ENCODE peak calls at places on chromosomes 12 and 14, in four cellular contexts. O is neuronal stem cell, E is AG08396, X is OCI-LY7. B is an unnamed sample.

GRCh38 chr12:91885851-91886250 is 259.8 kb downstream of the BTG1 start:
- DNase-seq in O (no peak), X (no peak), E (no peak), B (no peak)

GRCh38 chr12:49358548-49359141 is 8.6 kb upstream of the SPATS2 start:
- DNase-seq in O (peak; percentile 79), X (peak; percentile 86), E (peak; percentile 62), B (no peak)

GRCh38 chr12:124917841-124918621 is 3.6 kb upstream of the UBC start:
- DNase-seq in E (no peak), X (no peak), O (no peak), B (no peak)

GRCh38 chr12:118925407-118926202 is 55.7 kb upstream of the SRRM4 start:
- DNase-seq in O (no peak), X (no peak), E (no peak), B (no peak)

GRCh38 chr12:57430117-57430930 is 519 bp downstream of the R3HDM2 start:
- DNase-seq in E (no peak), O (peak; percentile 31), X (peak; percentile 78), B (no peak)

GRCh38 chr14:103085106-103086091 is 1.4 kb downstream of the LBHD2 start:
- DNase-seq in E (no peak), O (no peak), X (no peak), B (no peak)

GRCh38 chr12:3231399-3231876 is 154.3 kb downstream of the TSPAN9 start:
- DNase-seq in O (peak; percentile 48), X (no peak), E (no peak), B (no peak)

GRCh38 chr14:70005281-70005805 is 126.1 kb downstream of the SMOC1 start:
- DNase-seq in O (no peak), X (no peak), E (no peak), B (no peak)

GRCh38 chr14:104434214-104435076 is 145.1 kb upstream of the C14orf180 start:
- DNase-seq in O (no peak), E (no peak), X (no peak), B (no peak)

GRCh38 chr14:98819132-98819866 is 452.7 kb downstream of the BCL11B start:
- DNase-seq in E (no peak), O (no peak), X (no peak), B (peak; percentile 38)

GRCh38 chr12:19251481-19251880 is 121.9 kb downstream of the PLEKHA5 start:
- DNase-seq in X (no peak), O (no peak), E (no peak), B (no peak)

GRCh38 chr14:79605863-79606262 is 605.4 kb downstream of the DIO2 start:
- DNase-seq in O (no peak), E (no peak), X (no peak), B (no peak)

GRCh38 chr14:80919622-80920021 is 21.9 kb downstream of the CEP128 start:
- DNase-seq in X (no peak), O (no peak), E (no peak), B (no peak)

GRCh38 chr14:103123634-103124500 is 606 bp downstream of the TNFAIP2 start:
- DNase-seq in E (peak; percentile 69), O (no peak), X (no peak), B (no peak)

GRCh38 chr12:114779203-114779602 is 95.2 kb upstream of the TBX3 start:
- DNase-seq in E (no peak), O (no peak), X (no peak), B (no peak)

GRCh38 chr14:104724981-104725771 is 1.1 kb downstream of the ADSS1 start:
- DNase-seq in E (peak; percentile 62), O (no peak), X (no peak), B (no peak)

GRCh38 chr12:31301311-31301710 is 24.6 kb downstream of the SINHCAF start:
- DNase-seq in X (no peak), O (no peak), E (no peak), B (no peak)

GRCh38 chr12:52149182-52149641 is 42.6 kb downstream of the KRT80 start:
- DNase-seq in X (no peak), O (no peak), E (no peak), B (no peak)

GRCh38 chr12:99435095-99435791 is 212.3 kb upstream of the GARIN6 start:
- DNase-seq in X (no peak), O (no peak), E (no peak), B (no peak)

GRCh38 chr12:57142727-57143126 is 4.7 kb downstream of the LRP1-AS start:
- DNase-seq in X (no peak), O (no peak), E (no peak), B (no peak)

GRCh38 chr12:54304187-54304810 is 3.5 kb upstream of the NFE2 start:
- DNase-seq in X (peak; percentile 24), O (no peak), E (peak; percentile 50), B (no peak)

GRCh38 chr12:32273712-32274111 is 125.6 kb upstream of the FGD4 start:
- DNase-seq in O (peak; percentile 29), X (peak; percentile 92), E (no peak), B (no peak)

GRCh38 chr12:54428050-54429013 is 9.3 kb upstream of the ITGA5 start:
- DNase-seq in X (no peak), E (peak; percentile 61), O (no peak), B (no peak)

GRCh38 chr12:130498589-130499385 is 161.1 kb downstream of the PIWIL1 start:
- DNase-seq in O (no peak), X (no peak), E (no peak), B (no peak)

GRCh38 chr12:65568517-65568916 is 255.8 kb upstream of the HMGA2 start:
- DNase-seq in O (no peak), X (no peak), E (no peak), B (no peak)

GRCh38 chr12:78209851-78210493 is 379.3 kb downstream of the NAV3 start:
- DNase-seq in X (no peak), E (peak; percentile 10), O (no peak), B (no peak)

GRCh38 chr12:34402228-34402898 is 380.1 kb downstream of the ALG10 start:
- DNase-seq in O (no peak), X (no peak), E (peak; percentile 0), B (no peak)

GRCh38 chr14:102994689-102995088 is 62.7 kb downstream of the CDC42BPB start:
- DNase-seq in X (no peak), O (no peak), E (no peak), B (no peak)

GRCh38 chr12:2925322-2925995 is 33.7 kb upstream of the TEAD4 start:
- DNase-seq in E (peak; percentile 41), X (no peak), O (no peak), B (no peak)

GRCh38 chr12:131943876-131944275 is 5.9 kb upstream of the EP400 start:
- DNase-seq in O (no peak), X (no peak), E (no peak), B (no peak)

GRCh38 chr12:102653406-102653805 is 173.0 kb upstream of the IGF1 start:
- DNase-seq in O (no peak), E (no peak), X (no peak), B (no peak)

GRCh38 chr14:96051642-96052540 is 12.7 kb downstream of the C14orf132 start:
- DNase-seq in E (no peak), O (no peak), X (peak; percentile 64), B (no peak)

GRCh38 chr14:74491952-74492351 is 1.2 kb downstream of the NPC2 start:
- DNase-seq in E (peak; percentile 38), X (peak; percentile 75), O (no peak), B (no peak)

GRCh38 chr12:82415402-82415801 is 57.1 kb downstream of the METTL25 start:
- DNase-seq in E (no peak), O (no peak), X (no peak), B (no peak)